ENCODE peak calls at places on chromosome 4, in six cellular contexts. Q is MM.1S; N is naive thymus-derived CD4-positive, alpha-beta T cell; L is H1; O is SJSA1; G is brain microvascular endothelial cell. S is an unnamed sample.

GRCh38 chr4:153075836-153076235 is 128.4 kb upstream of the TRIM2 start:
- DNase-seq in Q (no peak), N (no peak), L (no peak), O (no peak), G (no peak), S (no peak)

GRCh38 chr4:124334119-124334518 is 378.4 kb downstream of the ANKRD50 start:
- DNase-seq in Q (peak), N (no peak), L (no peak), O (no peak), G (peak), S (peak)

GRCh38 chr4:7043521-7044414 is 596 bp downstream of the TADA2B start:
- DNase-seq in Q (peak), N (peak), L (peak), O (no peak), G (no peak), S (no peak)

GRCh38 chr4:2721586-2721985 is 34.5 kb downstream of the TNIP2 start:
- DNase-seq in Q (no peak), N (no peak), L (no peak), O (no peak), G (no peak), S (no peak)

GRCh38 chr4:83855044-83855443 is 319.1 kb downstream of the GPAT3 start:
- DNase-seq in Q (no peak), N (no peak), L (no peak), O (peak), G (peak), S (peak)

GRCh38 chr4:107561481-107561880 is 158.6 kb downstream of the PAPSS1 start:
- DNase-seq in Q (no peak), N (no peak), L (no peak), O (no peak), G (peak), S (no peak)

GRCh38 chr4:118954246-118954645 is 65.6 kb downstream of the SYNPO2 start:
- DNase-seq in Q (no peak), N (no peak), L (no peak), O (no peak), G (no peak), S (no peak)

GRCh38 chr4:164337219-164337944 is 416.5 kb upstream of the SMIM31 start:
- DNase-seq in Q (no peak), N (no peak), L (no peak), O (no peak), G (no peak), S (no peak)

GRCh38 chr4:87406462-87406861 is 15.5 kb upstream of the HSD17B11 start:
- DNase-seq in Q (no peak), N (no peak), L (no peak), O (no peak), G (no peak), S (no peak)

GRCh38 chr4:19239565-19239964 is 1012.1 kb upstream of the SLIT2 start:
- DNase-seq in Q (no peak), N (no peak), L (no peak), O (no peak), G (peak), S (no peak)

GRCh38 chr4:56197387-56197786 is 189.9 kb downstream of the AASDH start:
- DNase-seq in Q (no peak), N (no peak), L (no peak), O (no peak), G (peak), S (no peak)

GRCh38 chr4:156295676-156296075 is 342.0 kb upstream of the CTSO start:
- DNase-seq in Q (no peak), N (no peak), L (no peak), O (no peak), G (no peak), S (no peak)

GRCh38 chr4:134624365-134624764 is 422.8 kb upstream of the PABPC4L start:
- DNase-seq in Q (no peak), N (no peak), L (no peak), O (no peak), G (no peak), S (no peak)

GRCh38 chr4:133151681-133152329 is 2.7 kb downstream of the PCDH10 start:
- DNase-seq in Q (no peak), N (no peak), L (peak), O (no peak), G (peak), S (no peak)

GRCh38 chr4:172996571-172997216 is 171.9 kb upstream of the GALNT7 start:
- DNase-seq in Q (no peak), N (no peak), L (no peak), O (no peak), G (peak), S (no peak)

GRCh38 chr4:112522389-112522788 is 6.4 kb upstream of the NEUROG2 start:
- DNase-seq in Q (no peak), N (no peak), L (no peak), O (no peak), G (no peak), S (no peak)

GRCh38 chr4:99383833-99384392 is 31.4 kb upstream of the ADH1C start:
- DNase-seq in Q (no peak), N (no peak), L (no peak), O (no peak), G (no peak), S (peak)

GRCh38 chr4:7384003-7384928 is 50.5 kb downstream of the PSAPL1 start:
- DNase-seq in Q (no peak), N (no peak), L (no peak), O (peak), G (no peak), S (no peak)

GRCh38 chr4:76624271-76624681 is 189.2 kb downstream of the SHROOM3 start:
- DNase-seq in Q (no peak), N (no peak), L (no peak), O (peak), G (peak), S (peak)

DNA sequence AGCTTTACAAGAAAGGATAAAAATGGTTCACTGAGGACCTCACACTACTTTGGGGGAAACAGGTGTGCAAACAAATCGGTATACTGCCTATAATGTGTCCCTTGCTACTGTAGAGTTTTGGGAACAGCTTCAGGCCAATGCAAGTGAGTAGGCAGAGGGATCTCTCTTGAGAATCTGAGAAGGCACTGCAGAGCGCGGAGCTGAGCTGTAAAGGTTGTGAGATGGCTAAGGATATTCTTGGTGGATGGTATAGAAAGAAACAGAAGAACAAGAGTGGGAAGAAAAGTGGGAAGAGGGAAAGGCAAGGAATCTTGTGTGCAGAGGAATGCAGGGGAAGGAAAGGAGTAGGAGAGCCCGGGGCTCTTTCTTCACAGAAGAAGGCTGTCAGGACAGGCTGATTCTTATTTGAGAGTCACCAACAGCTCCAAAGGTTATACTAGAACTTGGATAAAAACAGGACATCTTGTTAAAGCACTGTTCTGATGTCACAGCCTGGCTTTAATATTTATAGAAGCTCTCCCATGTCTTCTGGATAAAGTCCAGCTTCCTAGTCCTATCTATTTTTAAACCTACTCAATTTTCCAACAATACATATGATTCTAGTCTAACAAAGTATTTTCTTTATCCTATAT is 985.6 kb upstream of the HS3ST1 start:
- DNase-seq in Q (no peak), N (no peak), L (no peak), O (no peak), G (no peak), S (no peak)
- H3K4me3 ChIP-seq in Q (no peak), N (no peak), L (no peak), O (no peak), G (no peak), S (no peak)

DNA sequence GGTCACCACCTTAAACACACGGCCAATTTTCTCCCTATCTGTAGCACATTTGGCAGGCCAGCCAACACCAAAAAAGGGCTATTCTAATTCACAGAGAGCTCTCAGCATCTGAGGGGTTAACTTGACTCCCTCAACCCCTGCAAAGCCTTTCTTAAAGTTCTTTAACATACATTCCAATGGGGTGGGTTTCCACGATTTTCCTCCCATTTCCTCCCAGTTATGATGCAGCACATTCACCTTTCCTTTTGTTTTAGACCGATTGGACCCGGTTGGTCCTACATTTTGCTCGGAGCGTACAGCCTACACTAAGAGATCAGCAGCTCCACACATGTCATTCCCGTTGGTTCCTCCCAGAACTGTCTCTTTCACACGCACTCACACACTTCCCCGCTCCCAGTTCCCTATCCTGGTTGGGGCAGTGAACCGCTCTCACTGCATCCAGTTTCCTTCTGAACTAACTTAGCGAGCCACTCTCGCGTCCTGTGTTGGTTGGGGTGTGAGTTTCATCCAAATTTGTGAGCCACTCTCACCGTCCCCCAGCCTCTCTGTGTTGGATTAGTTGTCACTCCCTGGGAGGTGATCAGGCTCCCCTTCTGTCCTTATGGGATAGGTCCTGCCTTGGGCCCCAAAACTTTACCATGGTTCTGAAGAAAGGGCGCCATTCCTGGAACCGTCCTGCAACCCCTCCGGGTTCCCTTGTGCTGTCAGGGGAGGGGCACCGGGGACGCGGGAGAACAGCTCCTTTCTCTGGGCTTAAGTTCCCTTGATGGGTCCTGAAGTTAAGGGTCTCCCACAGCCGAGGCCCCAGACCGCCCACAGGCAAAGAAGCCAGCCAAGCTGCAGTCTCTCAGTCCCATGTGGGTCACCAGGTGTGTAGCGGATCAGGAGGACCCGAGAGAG is 45.1 kb downstream of the UGT2A3 start:
- DNase-seq in Q (no peak), N (no peak), L (peak), O (no peak), G (no peak), S (no peak)
- H3K4me3 ChIP-seq in Q (no peak), N (no peak), L (peak), O (no peak), G (peak), S (no peak)

GRCh38 chr4:41203841-41204240 is 10.5 kb downstream of the APBB2 start:
- DNase-seq in Q (no peak), N (no peak), L (no peak), O (no peak), G (no peak), S (no peak)
- H3K4me3 ChIP-seq in Q (no peak), N (no peak), L (no peak), O (no peak), G (no peak), S (no peak)

GRCh38 chr4:126825083-126825482 is 807.7 kb upstream of the INTU start:
- DNase-seq in Q (no peak), N (no peak), L (no peak), O (no peak), G (no peak), S (no peak)

GRCh38 chr4:126821152-126821551 is 811.6 kb upstream of the INTU start:
- DNase-seq in Q (no peak), N (no peak), L (no peak), O (no peak), G (no peak), S (no peak)

DNA sequence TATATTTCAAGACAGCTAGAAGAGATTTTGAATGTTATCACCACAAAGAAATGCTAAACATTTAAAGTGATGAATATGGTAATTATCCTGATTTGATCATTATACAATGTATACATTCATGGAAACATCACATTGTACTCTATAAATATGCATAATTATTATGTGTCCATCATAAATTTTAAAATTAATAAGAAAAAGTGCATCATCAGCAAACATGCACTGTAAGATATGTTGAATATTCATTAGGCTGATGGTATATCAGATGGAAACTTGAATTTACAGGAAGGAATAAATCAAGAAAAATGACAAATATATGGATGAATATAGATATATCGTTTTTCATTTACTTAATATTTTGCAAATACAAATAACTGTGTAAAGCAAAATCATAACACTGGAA is 812.1 kb upstream of the INTU start:
- DNase-seq in Q (no peak), N (no peak), L (no peak), O (no peak), G (no peak), S (no peak)
- H3K4me3 ChIP-seq in Q (no peak), N (no peak), L (no peak), O (no peak), G (no peak), S (no peak)

DNA sequence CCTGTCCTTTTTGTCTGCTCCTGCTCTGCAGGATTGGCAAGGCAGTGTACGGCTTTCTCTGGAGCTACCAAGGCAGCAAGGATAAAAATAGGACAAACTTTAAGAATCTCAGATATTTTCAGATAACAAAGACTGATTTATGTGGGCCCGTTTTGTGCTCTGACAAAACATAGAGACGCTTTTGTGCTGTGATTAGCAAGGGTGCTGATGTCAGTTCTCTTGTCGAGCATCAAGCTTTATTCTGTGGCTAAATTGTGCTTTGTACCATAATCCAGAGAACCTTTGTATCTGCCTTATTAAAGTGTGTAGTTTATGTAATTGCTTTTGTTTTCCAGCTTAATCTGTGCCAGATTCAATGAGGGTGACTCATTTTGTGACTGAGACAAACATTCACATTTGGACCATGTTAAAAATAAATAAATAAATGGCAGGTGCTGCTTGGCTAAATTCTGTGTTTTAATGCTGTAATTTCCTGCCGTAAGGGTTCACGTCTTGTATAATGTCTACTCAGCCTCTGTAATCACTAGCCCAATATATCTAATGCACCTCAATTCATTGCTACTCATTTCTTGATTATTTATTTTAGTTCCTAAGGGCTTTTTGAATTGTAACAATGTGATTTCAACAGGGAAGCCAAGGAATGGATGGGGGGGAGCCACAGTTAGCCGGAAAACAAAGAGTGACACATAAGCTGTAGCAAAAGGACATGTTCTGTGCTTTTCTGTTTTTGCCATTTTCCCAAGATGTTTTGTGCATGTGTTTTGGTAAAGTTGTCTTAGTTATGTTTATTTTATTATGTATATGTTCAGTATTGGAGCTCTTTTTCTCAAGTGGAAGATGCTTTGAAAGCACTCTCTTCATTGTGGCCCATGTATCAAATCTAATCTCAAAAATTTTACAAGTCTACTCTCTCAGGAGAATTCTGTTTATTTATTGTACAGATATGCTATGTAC is 75.1 kb downstream of the GAB1 start:
- DNase-seq in Q (no peak), N (no peak), L (no peak), O (no peak), G (peak), S (no peak)
- H3K4me3 ChIP-seq in Q (no peak), N (no peak), L (no peak), O (no peak), G (no peak), S (no peak)

GRCh38 chr4:11427201-11427996 is 1.3 kb downstream of the HS3ST1 start:
- DNase-seq in Q (no peak), N (no peak), L (peak), O (no peak), G (no peak), S (no peak)

GRCh38 chr4:11428161-11428700 is 463 bp downstream of the HS3ST1 start:
- DNase-seq in Q (peak), N (no peak), L (no peak), O (no peak), G (no peak), S (no peak)

GRCh38 chr4:11426003-11426402 is 2.7 kb downstream of the HS3ST1 start:
- DNase-seq in Q (no peak), N (no peak), L (no peak), O (no peak), G (no peak), S (no peak)

GRCh38 chr4:11424896-11425295 is 3.8 kb downstream of the HS3ST1 start:
- DNase-seq in Q (no peak), N (no peak), L (no peak), O (no peak), G (no peak), S (no peak)

GRCh38 chr4:11426716-11427115 is 2.0 kb downstream of the HS3ST1 start:
- DNase-seq in Q (no peak), N (no peak), L (no peak), O (no peak), G (no peak), S (no peak)
- H3K4me3 ChIP-seq in Q (no peak), N (no peak), L (peak), O (no peak), G (no peak), S (no peak)

S was measured in HFF-Myc.